ENCODE peak calls at places on chromosomes 13 and 19, in ten cellular contexts. P is Caco-2, L is kidney epithelial cell, G is nephron progenitor cell, Q is transverse colon, K is heart right ventricle, B is HFF-Myc, I is tibial artery, H is GM10248, T is uterus. J is an unnamed sample.

GRCh38 chr19:57324992-57325391 is 4.7 kb downstream of the ZNF543 start:
- DNase-seq in L (no peak), K (no peak), P (no peak), Q (no peak), I (no peak), T (no peak), B (no peak), G (no peak), H (no peak), J (no peak)

GRCh38 chr19:41696402-41697197 is 8.5 kb upstream of the CEACAM7 start:
- DNase-seq in L (no peak), G (peak; percentile 10), I (no peak), K (no peak), B (no peak), H (no peak), T (no peak), P (peak; percentile 45), Q (peak; percentile 31), J (no peak)

GRCh38 chr13:99481357-99481756 is 19.9 kb upstream of the TM9SF2 start:
- DNase-seq in K (no peak), Q (no peak), I (no peak), H (no peak), B (no peak), G (no peak), P (no peak), T (no peak), L (no peak), J (no peak)

GRCh38 chr19:45265375-45265774 is 14.3 kb downstream of the MARK4 start:
- DNase-seq in Q (no peak), B (no peak), L (no peak), P (no peak), T (no peak), G (no peak), H (no peak), K (no peak), I (no peak), J (no peak)

GRCh38 chr13:33728271-33729037 is 89.5 kb upstream of the RFC3 start:
- DNase-seq in H (peak; percentile 51), P (no peak), Q (peak; percentile 8), T (peak; percentile 37), L (no peak), B (no peak), G (no peak), K (peak; percentile 56), I (peak; percentile 22), J (no peak)

GRCh38 chr19:51807111-51807701 is 12.2 kb downstream of the FPR3 start:
- DNase-seq in K (no peak), B (no peak), P (no peak), T (no peak), Q (peak; percentile 29), L (no peak), H (no peak), I (no peak), G (no peak), J (no peak)

GRCh38 chr19:42524943-42525342 is 3.3 kb downstream of the CEACAM1 start:
- DNase-seq in T (no peak), I (no peak), K (no peak), G (no peak), Q (no peak), B (no peak), P (no peak), L (no peak), H (no peak), J (no peak)

GRCh38 chr13:90896022-90896421 is 451.5 kb upstream of the MIR17HG start:
- DNase-seq in I (no peak), Q (no peak), T (no peak), L (no peak), H (no peak), P (no peak), B (no peak), G (no peak), K (no peak), J (no peak)

GRCh38 chr13:20288561-20288960 is 56.4 kb upstream of the GJB6 start:
- DNase-seq in P (no peak), H (no peak), B (no peak), K (no peak), T (no peak), I (no peak), L (no peak), Q (no peak), G (no peak), J (no peak)

GRCh38 chr19:45872095-45872919 is 8.2 kb downstream of the FOXA3 start:
- DNase-seq in G (no peak), L (no peak), T (no peak), K (no peak), Q (no peak), I (no peak), P (no peak), B (no peak), H (no peak), J (no peak)

GRCh38 chr19:9406798-9407352 is 28.5 kb downstream of the ZNF266 start:
- DNase-seq in Q (peak; percentile 26), G (no peak), H (peak; percentile 63), K (peak; percentile 84), I (peak; percentile 28), T (peak; percentile 57), P (no peak), L (peak; percentile 35), B (peak; percentile 40), J (peak; percentile 65)

GRCh38 chr13:98273067-98273823 is 96.2 kb upstream of the RNF113B start:
- DNase-seq in G (no peak), Q (no peak), P (peak; percentile 87), L (no peak), B (no peak), T (no peak), I (no peak), K (no peak), H (no peak), J (no peak)
- TF ChIP-seq CTCF in G (no peak), Q (no peak), P (no peak), L (no peak), B (no peak), T (no peak), I (no peak), K (no peak), H (no peak), J (no peak)

DNA sequence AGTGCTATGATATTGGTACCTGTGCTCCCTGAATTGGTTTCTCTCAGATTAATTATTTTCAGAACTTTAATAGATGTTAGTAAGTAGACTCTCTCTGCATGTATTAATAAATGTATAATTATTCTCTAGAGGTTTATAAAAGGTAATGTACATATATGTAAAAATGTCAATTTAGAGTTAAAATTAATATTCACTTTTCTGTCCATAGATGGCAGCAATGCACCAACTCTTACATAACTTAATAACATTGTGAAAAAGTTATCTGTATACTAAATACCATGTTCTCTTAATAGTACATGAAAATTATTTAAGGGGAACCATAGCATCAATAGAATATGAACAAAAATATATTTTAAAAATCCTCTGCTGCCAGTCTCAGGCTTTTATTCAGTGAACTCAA is 515.0 kb upstream of the KLHL1 start:
- DNase-seq in H (no peak), L (no peak), I (no peak), Q (no peak), T (no peak), K (no peak), B (no peak), G (no peak), P (no peak), J (no peak)
- TF ChIP-seq CTCF in H (peak; percentile 29), L (peak; percentile 11), I (peak; percentile 9), Q (peak; percentile 14), T (no peak), K (peak; percentile 48), B (peak; percentile 5), G (peak; percentile 52), P (peak; percentile 28), J (peak; percentile 20)

GRCh38 chr19:39388657-39389056 is 2.2 kb downstream of the PAF1 start:
- DNase-seq in L (no peak), P (no peak), K (no peak), T (no peak), H (no peak), I (no peak), Q (no peak), G (no peak), B (no peak), J (no peak)

GRCh38 chr19:39390460-39390758 is 497 bp downstream of the PAF1 start:
- DNase-seq in I (peak; percentile 63), G (no peak), P (no peak), K (peak; percentile 67), Q (peak; percentile 79), L (no peak), T (peak; percentile 78), B (no peak), H (no peak), J (no peak)

GRCh38 chr19:39389621-39390414 is 1.1 kb downstream of the PAF1 start:
- DNase-seq in K (no peak), H (no peak), L (no peak), I (no peak), G (no peak), T (no peak), B (no peak), P (no peak), Q (no peak), J (no peak)

GRCh38 chr19:39386557-39386956 is 4.3 kb downstream of the PAF1 start:
- DNase-seq in B (no peak), P (no peak), G (no peak), K (no peak), T (no peak), L (no peak), Q (no peak), I (no peak), H (no peak), J (no peak)

GRCh38 chr19:39390759-39391592 is at the start of the genes MED29 and PAF1:
- DNase-seq in Q (peak; percentile 97), B (peak; percentile 100), T (peak; percentile 99), K (peak; percentile 99), I (peak; percentile 98), L (peak; percentile 97), H (peak; percentile 99), G (peak; percentile 90), P (peak; percentile 98), J (peak; percentile 99)
- TF ChIP-seq CTCF in Q (no peak), B (no peak), T (peak; percentile 27), K (no peak), I (peak; percentile 25), L (no peak), H (no peak), G (no peak), P (peak; percentile 46), J (no peak)

GRCh38 chr19:35248310-35249145 is at the start of gene LSR:
- DNase-seq in L (peak; percentile 55), B (no peak), G (peak; percentile 75), H (peak; percentile 97), I (no peak), T (no peak), P (peak; percentile 97), Q (peak; percentile 94), K (peak; percentile 41), J (no peak)

GRCh38 chr19:35249146-35249847 is 495 bp downstream of the LSR start:
- DNase-seq in G (no peak), H (peak; percentile 56), Q (peak; percentile 42), T (no peak), K (no peak), P (no peak), B (no peak), I (no peak), L (no peak), J (no peak)

GRCh38 chr19:35249848-35250711 is 1.3 kb downstream of the LSR start:
- DNase-seq in B (no peak), H (peak; percentile 8), L (no peak), K (no peak), Q (no peak), T (no peak), G (no peak), I (no peak), P (no peak), J (no peak)

GRCh38 chr19:35246466-35247096 is 2.2 kb upstream of the LSR start:
- DNase-seq in P (no peak), I (no peak), G (no peak), K (no peak), Q (no peak), L (no peak), H (no peak), T (no peak), B (no peak), J (no peak)

GRCh38 chr19:35247526-35248309 is 1.1 kb upstream of the LSR start:
- DNase-seq in Q (peak; percentile 94), P (peak; percentile 97), I (no peak), L (peak; percentile 70), K (peak; percentile 55), H (peak; percentile 82), B (no peak), T (no peak), G (peak; percentile 85), J (no peak)
- TF ChIP-seq CTCF in Q (peak; percentile 34), P (peak; percentile 90), I (no peak), L (peak; percentile 54), K (peak; percentile 39), H (peak; percentile 52), B (peak; percentile 26), T (peak; percentile 48), G (peak; percentile 46), J (no peak)

J was measured in AG09319.